ENCODE peak calls at places on chromosomes 6 and 20, in five cellular contexts. One of them, this sample, is unnamed.

GRCh38 chr6:145924600-145924999 is 39.6 kb downstream of the SHPRH start:
- DNase-seq in NCI-H1436: no peak
- DNase-seq in endothelial cell: no peak
- DNase-seq in activated CD4-positive, alpha-beta T cell treated with anti-CD3 and anti-CD28 coated beads, Interleukin-2, amount 50 U/mL, for 4 hours: no peak
- DNase-seq in activated T-cell treated with anti-CD3 and anti-CD28 coated beads, Interleukin-2, amount 50 U/mL, for 4 hours: no peak
- DNase-seq in this sample: no peak

GRCh38 chr6:40352006-40352405 is 235.2 kb downstream of the LRFN2 start:
- DNase-seq in NCI-H1436: no peak
- DNase-seq in endothelial cell: no peak
- DNase-seq in activated CD4-positive, alpha-beta T cell treated with anti-CD3 and anti-CD28 coated beads, Interleukin-2, amount 50 U/mL, for 4 hours: no peak
- DNase-seq in activated T-cell treated with anti-CD3 and anti-CD28 coated beads, Interleukin-2, amount 50 U/mL, for 4 hours: no peak
- DNase-seq in this sample: no peak

GRCh38 chr20:49790077-49790798 is 22.4 kb upstream of the SLC9A8 start:
- DNase-seq in activated CD4-positive, alpha-beta T cell treated with anti-CD3 and anti-CD28 coated beads, Interleukin-2, amount 50 U/mL, for 4 hours: no peak
- DNase-seq in activated T-cell treated with anti-CD3 and anti-CD28 coated beads, Interleukin-2, amount 50 U/mL, for 4 hours: no peak
- DNase-seq in endothelial cell: peak
- DNase-seq in NCI-H1436: no peak
- DNase-seq in this sample: no peak

GRCh38 chr6:37340639-37340943 is 13.2 kb upstream of the RNF8 start:
- DNase-seq in NCI-H1436: no peak
- DNase-seq in activated CD4-positive, alpha-beta T cell treated with anti-CD3 and anti-CD28 coated beads, Interleukin-2, amount 50 U/mL, for 4 hours: no peak
- DNase-seq in endothelial cell: no peak
- DNase-seq in activated T-cell treated with anti-CD3 and anti-CD28 coated beads, Interleukin-2, amount 50 U/mL, for 4 hours: no peak
- DNase-seq in this sample: no peak

GRCh38 chr6:50128420-50129005 is 78.8 kb upstream of the DEFB112 start:
- DNase-seq in activated CD4-positive, alpha-beta T cell treated with anti-CD3 and anti-CD28 coated beads, Interleukin-2, amount 50 U/mL, for 4 hours: no peak
- DNase-seq in endothelial cell: no peak
- DNase-seq in NCI-H1436: peak
- DNase-seq in activated T-cell treated with anti-CD3 and anti-CD28 coated beads, Interleukin-2, amount 50 U/mL, for 4 hours: no peak
- DNase-seq in this sample: peak

GRCh38 chr6:72976389-72976900 is 248.9 kb downstream of the KHDC1L start:
- DNase-seq in activated T-cell treated with anti-CD3 and anti-CD28 coated beads, Interleukin-2, amount 50 U/mL, for 4 hours: no peak
- DNase-seq in NCI-H1436: no peak
- DNase-seq in endothelial cell: no peak
- DNase-seq in activated CD4-positive, alpha-beta T cell treated with anti-CD3 and anti-CD28 coated beads, Interleukin-2, amount 50 U/mL, for 4 hours: no peak
- DNase-seq in this sample: no peak

GRCh38 chr20:61234224-61234623 is 17.8 kb upstream of the CDH4 start:
- DNase-seq in NCI-H1436: no peak
- DNase-seq in activated T-cell treated with anti-CD3 and anti-CD28 coated beads, Interleukin-2, amount 50 U/mL, for 4 hours: no peak
- DNase-seq in activated CD4-positive, alpha-beta T cell treated with anti-CD3 and anti-CD28 coated beads, Interleukin-2, amount 50 U/mL, for 4 hours: no peak
- DNase-seq in endothelial cell: no peak
- DNase-seq in this sample: no peak

GRCh38 chr6:119313937-119314893 is 35.3 kb downstream of the MAN1A1 start:
- DNase-seq in NCI-H1436: no peak
- DNase-seq in activated T-cell treated with anti-CD3 and anti-CD28 coated beads, Interleukin-2, amount 50 U/mL, for 4 hours: no peak
- DNase-seq in endothelial cell: no peak
- DNase-seq in activated CD4-positive, alpha-beta T cell treated with anti-CD3 and anti-CD28 coated beads, Interleukin-2, amount 50 U/mL, for 4 hours: no peak
- DNase-seq in this sample: no peak

GRCh38 chr6:87909849-87910248 is 137.8 kb upstream of the SPACA1 start:
- DNase-seq in activated CD4-positive, alpha-beta T cell treated with anti-CD3 and anti-CD28 coated beads, Interleukin-2, amount 50 U/mL, for 4 hours: no peak
- DNase-seq in activated T-cell treated with anti-CD3 and anti-CD28 coated beads, Interleukin-2, amount 50 U/mL, for 4 hours: no peak
- DNase-seq in NCI-H1436: no peak
- DNase-seq in endothelial cell: no peak
- DNase-seq in this sample: no peak

GRCh38 chr20:47070176-47070575 is 175.5 kb downstream of the EYA2 start:
- DNase-seq in activated CD4-positive, alpha-beta T cell treated with anti-CD3 and anti-CD28 coated beads, Interleukin-2, amount 50 U/mL, for 4 hours: no peak
- DNase-seq in activated T-cell treated with anti-CD3 and anti-CD28 coated beads, Interleukin-2, amount 50 U/mL, for 4 hours: no peak
- DNase-seq in endothelial cell: no peak
- DNase-seq in NCI-H1436: no peak
- DNase-seq in this sample: no peak

This sample was measured in HAP-1.